ENCODE peak calls at places on chromosomes 1 and 21, in nine cellular contexts. B is prostate gland; C is Peyer's patch; E is left lung; V is fibroblast of lung; A is CD8-positive, alpha-beta T cell; M is breast epithelium; P is IMR-90; U is small intestine. Z is an unnamed sample.

GRCh38 chr21:42830456-42831455 is 48.6 kb downstream of the WDR4 start:
- DNase-seq in B (no peak), C (no peak), E (no peak), V (no peak), A (no peak), M (no peak), P (no peak), U (no peak), Z (no peak)

GRCh38 chr1:11245248-11245647 is 17.1 kb downstream of the MTOR start:
- DNase-seq in B (no peak), C (no peak), E (no peak), V (no peak), A (no peak), M (no peak), P (no peak), U (no peak), Z (no peak)

GRCh38 chr1:172929006-172929405 is 121.7 kb downstream of the TNFSF18 start:
- DNase-seq in B (no peak), C (no peak), E (no peak), V (peak; percentile 70), A (no peak), M (no peak), P (peak; percentile 87), U (no peak), Z (no peak)

GRCh38 chr1:206117151-206117948 is at the start of gene AVPR1B:
- DNase-seq in B (peak; percentile 28), C (peak; percentile 62), E (peak; percentile 38), V (peak; percentile 8), A (no peak), M (no peak), P (peak; percentile 15), U (peak; percentile 30), Z (peak; percentile 65)

GRCh38 chr1:23521588-23521987 is 9.4 kb downstream of the E2F2 start:
- DNase-seq in B (no peak), C (no peak), E (no peak), V (no peak), A (no peak), M (no peak), P (no peak), U (no peak), Z (peak; percentile 43)

GRCh38 chr1:224245188-224245587 is 62.1 kb downstream of the DEGS1 start:
- DNase-seq in B (no peak), C (no peak), E (peak; percentile 74), V (peak; percentile 36), A (peak; percentile 23), M (peak; percentile 23), P (peak; percentile 55), U (peak; percentile 3), Z (peak; percentile 88)

GRCh38 chr1:29810121-29811120 is 574.1 kb downstream of the PTPRU start:
- DNase-seq in B (no peak), C (no peak), E (no peak), V (no peak), A (no peak), M (no peak), P (no peak), U (no peak), Z (no peak)

GRCh38 chr1:20210736-20211405 is 24.6 kb upstream of the PLA2G2C start:
- DNase-seq in B (no peak), C (no peak), E (no peak), V (no peak), A (no peak), M (no peak), P (no peak), U (no peak), Z (no peak)

GRCh38 chr1:57024855-57025254 is 59.0 kb upstream of the C8B start:
- DNase-seq in B (no peak), C (no peak), E (no peak), V (no peak), A (no peak), M (no peak), P (no peak), U (no peak), Z (no peak)

GRCh38 chr1:145845144-145845513 is 301 bp upstream of the NUDT17 start:
- DNase-seq in B (no peak), C (no peak), E (no peak), V (no peak), A (no peak), M (no peak), P (no peak), U (peak; percentile 17), Z (no peak)

GRCh38 chr21:41506526-41507520 is 1.1 kb downstream of the TMPRSS2 start:
- DNase-seq in B (no peak), C (peak; percentile 68), E (no peak), V (no peak), A (no peak), M (peak; percentile 60), P (no peak), U (peak; percentile 64), Z (no peak)

GRCh38 chr1:207711285-207711684 is 40.6 kb upstream of the CD46 start:
- DNase-seq in B (peak; percentile 51), C (no peak), E (no peak), V (peak; percentile 20), A (no peak), M (no peak), P (peak; percentile 18), U (peak; percentile 39), Z (no peak)

GRCh38 chr21:42012344-42012743 is 2.2 kb upstream of the ZBTB21 start:
- DNase-seq in B (no peak), C (no peak), E (no peak), V (no peak), A (no peak), M (peak; percentile 26), P (no peak), U (no peak), Z (no peak)

GRCh38 chr1:203508463-203508862 is 14.5 kb downstream of the OPTC start:
- DNase-seq in B (no peak), C (no peak), E (no peak), V (no peak), A (no peak), M (no peak), P (no peak), U (peak; percentile 47), Z (peak; percentile 71)

GRCh38 chr1:87902830-87903614 is 574.3 kb downstream of the LMO4 start:
- DNase-seq in B (no peak), C (no peak), E (peak; percentile 40), V (peak; percentile 72), A (no peak), M (no peak), P (peak; percentile 73), U (peak; percentile 12), Z (no peak)

GRCh38 chr1:231856894-231857293 is 230.3 kb downstream of the DISC1 start:
- DNase-seq in B (no peak), C (no peak), E (no peak), V (no peak), A (no peak), M (no peak), P (no peak), U (no peak), Z (no peak)

GRCh38 chr1:8586438-8586837 is 231.0 kb downstream of the RERE start:
- DNase-seq in B (no peak), C (no peak), E (no peak), V (no peak), A (no peak), M (no peak), P (peak; percentile 44), U (no peak), Z (no peak)

DNA sequence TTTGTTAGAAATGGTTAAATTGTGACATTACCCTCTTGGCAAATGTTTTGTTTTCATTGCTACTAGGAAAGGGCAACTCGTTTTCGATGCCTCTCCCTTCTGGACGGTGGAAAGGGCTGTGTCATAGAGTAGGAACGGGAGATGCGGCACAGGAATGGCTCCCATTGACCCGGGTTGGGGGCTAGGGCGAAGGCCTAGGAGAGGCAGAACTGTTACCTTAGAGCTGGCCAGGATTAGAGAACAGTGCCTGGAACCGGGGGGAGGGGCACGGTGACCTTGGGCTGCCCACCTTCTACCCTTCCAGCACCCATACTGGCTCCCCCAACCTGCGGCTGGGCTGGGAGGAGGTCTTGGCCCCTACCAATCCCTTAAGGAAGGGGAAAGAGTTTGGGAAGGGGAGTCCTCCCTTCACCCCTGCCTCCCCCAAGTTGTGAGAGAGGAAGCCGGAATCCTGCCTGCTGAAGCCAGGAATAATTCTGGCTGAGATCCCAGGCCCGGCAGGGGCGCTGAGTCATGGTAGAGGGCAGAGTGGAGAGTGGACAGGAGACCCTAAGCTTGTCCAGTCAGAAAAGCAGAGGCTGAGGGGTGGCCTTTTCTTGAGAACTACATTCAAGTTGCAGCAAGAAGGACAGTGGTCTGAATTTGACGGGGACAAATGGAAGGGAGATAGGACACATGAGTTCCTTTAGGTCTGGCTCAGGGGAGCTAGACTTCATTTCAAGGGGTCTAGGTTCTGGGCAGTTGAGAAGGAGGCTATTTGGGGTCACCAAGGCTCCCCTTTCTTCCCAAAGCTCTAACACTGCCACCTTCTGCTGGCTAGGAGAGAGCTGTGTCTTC is 8.2 kb downstream of the LMNA start:
- DNase-seq in B (peak; percentile 50), C (peak; percentile 74), E (peak; percentile 82), V (peak; percentile 94), A (no peak), M (peak; percentile 73), P (peak; percentile 92), U (peak; percentile 72), Z (peak; percentile 92)
- H3K4me3 ChIP-seq in B (peak overlapping the region; percentile 7), C (no peak overlapping the region), E (peak overlapping the region; percentile 5), V (peak overlapping the region; percentile 32), A (no peak overlapping the region), M (peak overlapping the region; percentile 98), P (peak overlapping the region; percentile 33), U (peak overlapping the region; percentile 37), Z (peak overlapping the region; percentile 51)

DNA sequence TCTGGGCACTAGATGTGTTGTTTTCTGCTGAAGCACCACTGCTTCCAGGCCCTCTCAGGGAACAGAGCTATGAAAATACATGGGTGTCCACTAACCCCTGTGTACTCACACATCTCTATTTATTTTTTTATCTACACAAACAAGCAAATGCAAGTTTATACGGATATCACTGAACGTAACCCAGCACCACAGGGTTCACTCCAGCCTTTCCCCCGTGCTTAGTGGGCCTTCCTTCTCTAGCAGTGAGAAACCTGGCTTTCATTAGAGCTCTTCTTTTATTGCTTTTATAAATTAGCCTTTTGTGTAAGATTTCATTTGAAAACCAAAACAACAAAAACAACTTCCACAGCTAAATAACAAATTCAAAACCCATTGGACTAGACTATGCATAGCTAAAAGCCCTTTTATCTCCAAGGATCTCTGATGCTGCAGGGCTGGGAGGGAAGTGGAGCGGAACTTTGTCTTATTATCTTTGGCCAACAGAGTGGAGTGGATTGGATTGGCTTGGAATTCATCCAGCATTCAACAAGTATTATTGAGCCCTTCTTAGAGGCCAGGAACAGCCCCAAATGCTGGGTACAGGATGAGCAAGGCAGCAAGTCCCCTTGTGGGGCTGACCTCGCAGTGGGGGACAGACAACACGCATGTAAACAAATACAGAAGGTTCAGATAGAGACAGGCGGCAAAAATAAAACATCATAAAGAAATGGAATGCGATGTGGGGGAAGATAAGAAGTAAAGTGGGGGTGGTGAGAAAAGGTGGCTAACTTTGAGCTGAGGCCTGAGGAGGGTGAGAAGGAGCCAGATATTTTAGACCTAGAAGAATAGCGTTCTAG is 371.8 kb upstream of the POU3F1 start:
- DNase-seq in B (no peak), C (no peak), E (no peak), V (no peak), A (no peak), M (no peak), P (no peak), U (no peak), Z (no peak)
- H3K27ac ChIP-seq in B (no peak overlapping the region), C (no peak overlapping the region), E (no peak overlapping the region), V (no peak overlapping the region), A (no peak overlapping the region), M (no peak overlapping the region), P (no peak overlapping the region), U (no peak overlapping the region), Z (no peak overlapping the region)

GRCh38 chr1:155244368-155245162 is 10.7 kb downstream of the ENTREP3 start:
- DNase-seq in B (peak; percentile 96), C (peak; percentile 93), E (peak; percentile 98), V (peak; percentile 99), A (peak; percentile 96), M (peak; percentile 98), P (peak; percentile 100), U (peak; percentile 97), Z (peak; percentile 98)
- H3K4me1 ChIP-seq in B (no peaks in the 10 kb centered on the region), C (no peaks in the 10 kb centered on the region), E (no peaks in the 10 kb centered on the region), V (peaks cover 16% of the 10 kb centered on the region), A (peaks cover 34% of the 10 kb centered on the region), M (no peaks in the 10 kb centered on the region), P (peaks cover 6% of the 10 kb centered on the region), U (peaks cover 11% of the 10 kb centered on the region), Z (peaks cover 3% of the 10 kb centered on the region)

GRCh38 chr1:3453891-3454810 is at the start of gene ARHGEF16:
- DNase-seq in B (peak; percentile 85), C (peak; percentile 96), E (peak; percentile 83), V (peak; percentile 12), A (peak; percentile 18), M (peak; percentile 71), P (peak; percentile 15), U (peak; percentile 93), Z (peak; percentile 60)
- H3K4me3 ChIP-seq in B (peak within 1 kb of the TSS; percentile 56), C (peak within 1 kb of the TSS; percentile 51), E (peak within 1 kb of the TSS; percentile 51), V (no peak within 1 kb of the TSS), A (peak within 1 kb of the TSS; percentile 25), M (peak within 1 kb of the TSS; percentile 46), P (no peak within 1 kb of the TSS), U (peak within 1 kb of the TSS; percentile 78), Z (peak within 1 kb of the TSS; percentile 70)